ENCODE peak calls at places on chromosomes 1 and 21, in six cellular contexts. C, Z, X, O, B and W are unnamed samples.

GRCh38 chr1:45730075-45730779 is 20.2 kb downstream of the IPP start:
- DNase-seq in C (peak), Z (no peak), X (no peak), O (no peak), B (no peak), W (peak)

GRCh38 chr1:1208713-1209433 is 2.5 kb upstream of the TNFRSF18 start:
- DNase-seq in C (peak), Z (no peak), X (peak), O (no peak), B (no peak), W (no peak)

GRCh38 chr1:1783320-1783719 is 5.0 kb upstream of the NADK start:
- DNase-seq in C (no peak), Z (no peak), X (no peak), O (no peak), B (no peak), W (no peak)

GRCh38 chr1:218772575-218772974 is 401.1 kb upstream of the LYPLAL1 start:
- DNase-seq in C (no peak), Z (no peak), X (no peak), O (no peak), B (no peak), W (no peak)

GRCh38 chr1:94418664-94419655 is 771 bp downstream of the ABCD3 start:
- DNase-seq in C (peak), Z (no peak), X (peak), O (no peak), B (peak), W (peak)

GRCh38 chr1:107935396-107936064 is 29.4 kb downstream of the VAV3 start:
- DNase-seq in C (no peak), Z (no peak), X (no peak), O (peak), B (no peak), W (no peak)

GRCh38 chr1:79679916-79680315 is 673.4 kb upstream of the ADGRL4 start:
- DNase-seq in C (no peak), Z (no peak), X (no peak), O (no peak), B (no peak), W (no peak)

GRCh38 chr1:17046043-17046657 is 7.7 kb downstream of the SDHB start:
- DNase-seq in C (peak), Z (no peak), X (no peak), O (no peak), B (peak), W (peak)

GRCh38 chr1:61183471-61184034 is 101.2 kb downstream of the NFIA start:
- DNase-seq in C (no peak), Z (no peak), X (peak), O (no peak), B (peak), W (no peak)

GRCh38 chr1:240575976-240576666 is 35.8 kb downstream of the GREM2 start:
- DNase-seq in C (peak), Z (peak), X (no peak), O (peak), B (peak), W (no peak)

GRCh38 chr1:100747821-100748220 is 28.3 kb downstream of the VCAM1 start:
- DNase-seq in C (no peak), Z (no peak), X (no peak), O (no peak), B (no peak), W (no peak)

GRCh38 chr1:204029016-204029415 is 43.9 kb upstream of the SOX13 start:
- DNase-seq in C (no peak), Z (no peak), X (no peak), O (no peak), B (no peak), W (no peak)

GRCh38 chr21:35294231-35294898 is 245.3 kb upstream of the RUNX1 start:
- DNase-seq in C (peak), Z (no peak), X (no peak), O (no peak), B (no peak), W (no peak)

GRCh38 chr1:31198150-31198549 is 41.5 kb downstream of the NKAIN1 start:
- DNase-seq in C (no peak), Z (no peak), X (no peak), O (no peak), B (no peak), W (no peak)

GRCh38 chr1:29749546-29749945 is 513.2 kb downstream of the PTPRU start:
- DNase-seq in C (no peak), Z (no peak), X (no peak), O (no peak), B (no peak), W (no peak)

GRCh38 chr1:203453016-203453415 is 22.6 kb upstream of the PRELP start:
- DNase-seq in C (no peak), Z (no peak), X (no peak), O (no peak), B (no peak), W (no peak)

GRCh38 chr1:65209005-65209885 is 61.2 kb downstream of the AK4 start:
- DNase-seq in C (peak), Z (peak), X (peak), O (no peak), B (peak), W (no peak)

GRCh38 chr1:198160946-198161614 is 4.3 kb downstream of the NEK7 start:
- DNase-seq in C (no peak), Z (no peak), X (no peak), O (no peak), B (no peak), W (no peak)

GRCh38 chr1:3995141-3995780 is 95.2 kb upstream of the C1orf174 start:
- DNase-seq in C (no peak), Z (no peak), X (no peak), O (no peak), B (no peak), W (no peak)

DNA sequence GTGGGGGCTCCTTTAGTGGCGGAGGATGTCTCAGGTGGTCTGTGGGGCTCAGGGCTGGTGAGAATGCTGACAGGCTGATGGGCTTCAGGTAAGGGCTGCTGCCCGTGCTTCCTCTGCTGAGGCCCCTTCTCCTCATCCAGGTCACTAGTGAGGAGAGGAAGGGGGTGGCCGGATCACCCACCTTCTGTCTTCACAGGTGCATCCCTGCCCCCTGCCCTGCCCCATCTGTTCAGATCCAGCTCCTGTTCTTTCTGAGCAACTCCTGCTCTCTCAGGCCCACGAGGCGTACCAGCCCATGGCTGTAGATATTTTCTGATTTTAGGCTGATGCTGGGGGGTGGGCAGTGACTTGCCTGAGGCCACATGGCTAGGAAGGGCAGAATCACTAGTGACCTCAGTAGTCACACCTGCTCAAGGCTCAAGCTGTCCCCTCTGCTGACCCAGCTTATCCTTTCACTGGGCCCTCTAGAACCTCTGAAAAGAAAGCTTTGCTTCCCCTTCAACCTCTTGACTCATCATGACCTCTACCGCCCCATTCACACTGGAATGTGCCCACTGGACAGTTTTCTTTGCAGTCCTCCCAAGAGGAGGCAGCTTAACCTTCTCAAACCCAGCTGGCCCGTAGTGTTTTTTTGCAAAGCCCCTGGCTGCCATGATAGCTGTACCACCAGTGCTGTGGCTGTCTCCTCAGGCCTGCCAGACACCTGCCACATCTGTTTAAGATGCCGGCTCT is 14.8 kb downstream of the DCST2 start:
- DNase-seq in C (no peak), Z (no peak), X (no peak), O (no peak), B (no peak), W (peak)
- H3K27ac ChIP-seq in C (no peak), Z (no peak), X (no peak), O (no peak), B (peak), W (no peak)

GRCh38 chr1:235079443-235079967 is 49.1 kb downstream of the TOMM20 start:
- DNase-seq in C (no peak), Z (no peak), X (no peak), O (no peak), B (peak), W (no peak)
- TF ChIP-seq REST in C (no peak), Z (no peak), X (no peak), O (no peak), B (no peak), W (no peak)

DNA sequence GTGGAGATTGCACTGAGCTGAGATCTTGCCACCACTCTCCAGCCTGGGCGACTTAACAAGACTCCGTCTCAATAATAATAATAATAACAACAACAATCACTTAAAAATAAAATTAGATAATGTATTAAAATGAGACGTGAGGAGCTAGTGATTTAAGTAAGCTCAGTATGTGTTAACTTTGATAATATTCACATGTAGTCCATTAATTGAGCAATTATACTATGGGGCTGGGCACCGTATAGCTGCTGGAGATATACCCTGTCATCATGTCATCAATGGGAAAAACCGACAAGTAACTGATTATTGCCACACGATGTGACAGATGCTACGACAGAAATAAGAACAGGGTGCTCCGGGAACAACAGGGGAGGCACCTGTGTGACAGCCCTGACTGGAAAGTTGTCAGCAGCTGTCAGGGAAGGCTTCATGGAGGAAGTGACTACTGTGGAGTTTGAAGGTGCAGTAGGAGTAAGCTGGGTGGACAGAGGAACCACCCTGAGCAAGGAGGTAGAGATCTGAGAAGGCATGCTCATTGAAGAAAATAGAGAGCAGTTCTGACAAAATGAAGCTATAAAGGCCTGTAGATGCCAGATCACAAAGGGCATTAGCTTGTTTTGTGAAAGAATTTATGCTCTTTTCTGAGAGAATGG is 921 bp upstream of the CAMSAP2 start:
- DNase-seq in C (peak), Z (no peak), X (no peak), O (no peak), B (no peak), W (no peak)
- H3K27ac ChIP-seq in C (no peak), Z (peak), X (no peak), O (peak), B (peak), W (no peak)

GRCh38 chr1:15962671-15963362 is 13.1 kb downstream of the ZBTB17 start:
- DNase-seq in C (no peak), Z (no peak), X (no peak), O (no peak), B (no peak), W (no peak)
- TF ChIP-seq REST in C (no peak), Z (no peak), X (no peak), O (no peak), B (no peak), W (no peak)

DNA sequence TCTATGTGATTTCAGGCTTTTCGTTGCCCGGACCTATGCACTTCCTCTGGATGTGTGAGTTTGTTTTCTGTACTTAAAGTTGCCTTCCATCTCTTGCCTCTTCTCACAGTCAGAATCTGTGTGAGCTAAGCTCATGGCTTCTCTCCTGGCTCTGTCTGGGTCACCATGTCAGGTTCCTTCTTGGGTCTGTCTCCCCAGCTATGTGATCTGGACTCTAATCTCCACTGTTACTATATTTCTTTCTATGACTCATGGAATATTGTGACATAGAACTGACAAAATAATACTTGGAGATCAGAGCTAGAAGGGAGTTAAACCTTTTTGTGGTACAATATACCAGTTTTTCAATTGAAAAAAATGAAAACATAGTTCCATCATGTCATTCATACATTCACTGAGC is 172.7 kb upstream of the FGGY start:
- DNase-seq in C (no peak), Z (no peak), X (no peak), O (no peak), B (no peak), W (no peak)
- H3K27ac ChIP-seq in C (no peak), Z (no peak), X (no peak), O (no peak), B (no peak), W (no peak)

DNA sequence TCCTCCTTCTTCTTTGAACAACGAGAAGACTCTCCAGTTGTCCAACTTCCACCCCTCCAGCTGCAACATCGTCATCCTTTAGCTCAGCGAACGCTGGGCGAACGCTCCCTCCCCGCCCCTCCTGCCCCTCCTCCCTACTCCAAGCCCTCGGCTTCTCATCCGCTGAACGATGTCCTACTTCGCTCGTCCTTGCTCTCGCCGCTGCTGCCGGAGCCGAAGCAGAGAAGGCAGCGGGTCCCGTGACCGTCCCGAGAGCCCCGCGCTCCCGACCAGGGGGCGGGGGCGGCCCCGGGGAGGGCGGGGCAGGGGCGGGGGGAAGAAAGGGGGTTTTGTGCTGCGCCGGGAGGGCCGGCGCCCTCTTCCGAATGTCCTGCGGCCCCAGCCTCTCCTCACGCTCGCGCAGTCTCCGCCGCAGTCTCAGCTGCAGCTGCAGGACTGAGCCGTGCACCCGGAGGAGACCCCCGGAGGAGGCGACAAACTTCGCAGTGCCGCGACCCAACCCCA is at the start of gene BCAN:
- DNase-seq in C (peak), Z (no peak), X (peak), O (no peak), B (no peak), W (no peak)
- TF ChIP-seq REST in C (no peak), Z (no peak), X (no peak), O (no peak), B (no peak), W (no peak)